ENCODE peak calls at places on chromosomes 7 and 10, in six cellular contexts. A, V, J, E, N and X are unnamed samples.

GRCh38 chr10:15045380-15045779 is 1.6 kb downstream of the OLAH start:
- DNase-seq in N (no peak), V (no peak), J (no peak), E (no peak), A (no peak), X (no peak)

GRCh38 chr7:51299391-51300133 is 17.0 kb downstream of the COBL start:
- DNase-seq in J (no peak), V (no peak), A (peak), N (no peak), E (no peak), X (no peak)

GRCh38 chr10:77608281-77608680 is 29.3 kb downstream of the KCNMA1 start:
- DNase-seq in A (no peak), E (peak), V (no peak), N (no peak), J (no peak), X (no peak)

GRCh38 chr7:74490546-74490945 is 36.8 kb downstream of the GTF2IRD1 start:
- DNase-seq in J (no peak), V (no peak), A (no peak), N (no peak), E (no peak), X (peak)

GRCh38 chr7:142560166-142560565 is 189.1 kb upstream of the PRSS1 start:
- DNase-seq in A (no peak), E (peak), V (no peak), J (no peak), N (no peak), X (no peak)

GRCh38 chr7:70241776-70242175 is 643.5 kb downstream of the AUTS2 start:
- DNase-seq in A (no peak), N (no peak), V (no peak), E (no peak), J (no peak), X (no peak)

GRCh38 chr7:10972174-10972573 is 1.5 kb upstream of the PHF14 start:
- DNase-seq in V (no peak), J (no peak), E (no peak), A (no peak), N (no peak), X (no peak)

GRCh38 chr10:119896937-119897336 is 4.4 kb downstream of the SEC23IP start:
- DNase-seq in J (peak), E (no peak), N (no peak), V (peak), A (no peak), X (peak)

GRCh38 chr10:115355162-115355760 is 262.1 kb downstream of the ATRNL1 start:
- DNase-seq in N (peak), A (peak), V (no peak), J (peak), E (peak), X (no peak)

GRCh38 chr10:533186-533585 is 156.3 kb downstream of the DIP2C start:
- DNase-seq in A (no peak), E (no peak), J (no peak), V (no peak), N (no peak), X (no peak)

GRCh38 chr7:5303885-5304505 is 21.3 kb downstream of the SLC29A4 start:
- DNase-seq in A (no peak), N (no peak), V (no peak), E (no peak), J (no peak), X (no peak)

GRCh38 chr7:67267914-67268313 is 271.3 kb downstream of the TYW1 start:
- DNase-seq in V (no peak), E (no peak), A (no peak), N (no peak), J (no peak), X (no peak)

GRCh38 chr10:61391281-61391680 is 61.9 kb downstream of the TMEM26 start:
- DNase-seq in E (no peak), V (no peak), J (no peak), N (no peak), A (no peak), X (no peak)

GRCh38 chr7:140005754-140006503 is 56.8 kb downstream of the PARP12 start:
- DNase-seq in V (no peak), A (peak), N (peak), J (no peak), E (peak), X (no peak)

GRCh38 chr7:33195264-33195663 is 65.9 kb downstream of the BBS9 start:
- DNase-seq in E (peak), J (no peak), N (no peak), V (no peak), A (no peak), X (no peak)

GRCh38 chr7:142542938-142543337 is 206.3 kb upstream of the PRSS1 start:
- DNase-seq in A (no peak), N (no peak), E (peak), V (no peak), J (no peak), X (no peak)

GRCh38 chr7:5284304-5285281 is 1.9 kb downstream of the SLC29A4 start:
- DNase-seq in J (peak), E (peak), A (peak), V (peak), N (peak), X (peak)

GRCh38 chr10:13612654-13613373 is 26.0 kb downstream of the PRPF18 start:
- DNase-seq in J (no peak), V (no peak), N (no peak), E (peak), A (no peak), X (no peak)

GRCh38 chr10:63346015-63346441 is 119.7 kb downstream of the JMJD1C start:
- DNase-seq in V (no peak), E (peak), A (no peak), J (no peak), N (no peak), X (no peak)

GRCh38 chr7:94129443-94130140 is 125.4 kb upstream of the BET1 start:
- DNase-seq in J (no peak), E (peak), N (peak), A (peak), V (no peak), X (no peak)

GRCh38 chr10:4514445-4515108 is 311.4 kb upstream of the AKR1E2 start:
- DNase-seq in E (no peak), N (no peak), V (peak), A (no peak), J (peak), X (no peak)

GRCh38 chr7:134757938-134758337 is 21.5 kb upstream of the CALD1 start:
- DNase-seq in A (no peak), J (no peak), N (no peak), V (no peak), E (peak), X (no peak)

GRCh38 chr10:110691139-110691538 is 47.0 kb downstream of the RBM20 start:
- DNase-seq in A (no peak), V (no peak), E (no peak), J (no peak), N (no peak), X (no peak)

GRCh38 chr7:22610871-22611757 is 111.1 kb upstream of the STEAP1B start:
- DNase-seq in A (no peak), J (no peak), E (peak), N (no peak), V (no peak), X (no peak)

GRCh38 chr10:114967071-114967470 is 29.1 kb downstream of the TRUB1 start:
- DNase-seq in N (no peak), V (no peak), A (no peak), E (no peak), J (no peak), X (no peak)

GRCh38 chr10:4656576-4657194 is 169.3 kb upstream of the AKR1E2 start:
- DNase-seq in V (peak), A (peak), E (peak), J (peak), N (peak), X (no peak)

GRCh38 chr7:155571581-155572345 is 25.4 kb upstream of the CNPY1 start:
- DNase-seq in A (no peak), J (no peak), V (no peak), N (no peak), E (no peak), X (no peak)

GRCh38 chr7:151351027-151351426 is 9.4 kb downstream of the NUB1 start:
- DNase-seq in A (peak), E (no peak), V (no peak), N (peak), J (peak), X (no peak)

GRCh38 chr7:41122256-41122987 is 580.5 kb downstream of the INHBA start:
- DNase-seq in A (no peak), N (no peak), E (no peak), V (no peak), J (no peak), X (no peak)

GRCh38 chr10:88322336-88323063 is 260.6 kb downstream of the RNLS start:
- DNase-seq in J (no peak), V (no peak), A (no peak), E (no peak), N (no peak), X (no peak)

GRCh38 chr7:47452715-47453092 is 129.2 kb downstream of the TNS3 start:
- DNase-seq in E (no peak), J (no peak), A (no peak), N (no peak), V (no peak), X (peak)

GRCh38 chr10:118775478-118775877 is 20.7 kb upstream of the CACUL1 start:
- DNase-seq in A (no peak), V (no peak), N (no peak), E (peak), J (no peak), X (no peak)

GRCh38 chr7:1844956-1845390 is 174.9 kb downstream of the ELFN1 start:
- DNase-seq in V (peak), N (no peak), J (no peak), E (no peak), A (no peak), X (no peak)

GRCh38 chr10:47420305-47421056 is 36.4 kb upstream of the ZNF488 start:
- DNase-seq in E (no peak), A (no peak), N (no peak), V (no peak), J (no peak), X (no peak)